ENCODE peak calls at places on chromosome 14, in six cellular contexts. One of them, this sample, is unnamed.

GRCh38 chr14:69610859-69611263 is 535 bp upstream of the SUSD6 start:
- DNase-seq in amygdala: peak
- DNase-seq in HCEC 1CT: peak
- DNase-seq in effector CD8-positive, alpha-beta T cell: no peak
- DNase-seq in central memory CD8-positive, alpha-beta T cell: no peak
- DNase-seq in left ventricle myocardium inferior: no peak
- DNase-seq in this sample: no peak

GRCh38 chr14:78633747-78634146 is 463.6 kb downstream of the NRXN3 start:
- DNase-seq in amygdala: no peak
- DNase-seq in HCEC 1CT: no peak
- DNase-seq in effector CD8-positive, alpha-beta T cell: no peak
- DNase-seq in central memory CD8-positive, alpha-beta T cell: no peak
- DNase-seq in left ventricle myocardium inferior: no peak
- DNase-seq in this sample: no peak

GRCh38 chr14:87332001-87332400 is 661.0 kb downstream of the GALC start:
- DNase-seq in amygdala: no peak
- DNase-seq in HCEC 1CT: peak
- DNase-seq in effector CD8-positive, alpha-beta T cell: no peak
- DNase-seq in central memory CD8-positive, alpha-beta T cell: no peak
- DNase-seq in left ventricle myocardium inferior: no peak
- DNase-seq in this sample: no peak

GRCh38 chr14:51507556-51508511 is 143.9 kb upstream of the FRMD6 start:
- DNase-seq in amygdala: peak
- DNase-seq in HCEC 1CT: no peak
- DNase-seq in effector CD8-positive, alpha-beta T cell: no peak
- DNase-seq in central memory CD8-positive, alpha-beta T cell: no peak
- DNase-seq in left ventricle myocardium inferior: peak
- DNase-seq in this sample: peak

GRCh38 chr14:49173765-49174373 is 412.3 kb downstream of the RPS29 start:
- DNase-seq in amygdala: no peak
- DNase-seq in HCEC 1CT: peak
- DNase-seq in effector CD8-positive, alpha-beta T cell: no peak
- DNase-seq in central memory CD8-positive, alpha-beta T cell: no peak
- DNase-seq in left ventricle myocardium inferior: no peak
- DNase-seq in this sample: no peak

GRCh38 chr14:72892879-72893635 is 844 bp downstream of the DPF3 start:
- DNase-seq in amygdala: peak
- DNase-seq in HCEC 1CT: no peak
- DNase-seq in effector CD8-positive, alpha-beta T cell: peak
- DNase-seq in central memory CD8-positive, alpha-beta T cell: no peak
- DNase-seq in left ventricle myocardium inferior: peak
- DNase-seq in this sample: peak

GRCh38 chr14:101253948-101254347 is 307.3 kb upstream of the DIO3 start:
- DNase-seq in amygdala: no peak
- DNase-seq in HCEC 1CT: no peak
- DNase-seq in effector CD8-positive, alpha-beta T cell: no peak
- DNase-seq in central memory CD8-positive, alpha-beta T cell: no peak
- DNase-seq in left ventricle myocardium inferior: no peak
- DNase-seq in this sample: no peak

GRCh38 chr14:90596733-90597132 is 199.9 kb downstream of the CALM1 start:
- DNase-seq in amygdala: no peak
- DNase-seq in HCEC 1CT: no peak
- DNase-seq in effector CD8-positive, alpha-beta T cell: no peak
- DNase-seq in central memory CD8-positive, alpha-beta T cell: no peak
- DNase-seq in left ventricle myocardium inferior: no peak
- DNase-seq in this sample: no peak

GRCh38 chr14:94345344-94346072 is 22.4 kb upstream of the SERPINA6 start:
- DNase-seq in amygdala: no peak
- DNase-seq in HCEC 1CT: peak
- DNase-seq in effector CD8-positive, alpha-beta T cell: no peak
- DNase-seq in central memory CD8-positive, alpha-beta T cell: no peak
- DNase-seq in left ventricle myocardium inferior: no peak
- DNase-seq in this sample: no peak

GRCh38 chr14:100445436-100446088 is 122.4 kb downstream of the SLC25A47 start:
- DNase-seq in amygdala: no peak
- DNase-seq in HCEC 1CT: no peak
- DNase-seq in effector CD8-positive, alpha-beta T cell: no peak
- DNase-seq in central memory CD8-positive, alpha-beta T cell: no peak
- DNase-seq in left ventricle myocardium inferior: no peak
- DNase-seq in this sample: no peak

GRCh38 chr14:95314609-95315008 is 5.1 kb downstream of the CLMN start:
- DNase-seq in amygdala: no peak
- DNase-seq in HCEC 1CT: no peak
- DNase-seq in effector CD8-positive, alpha-beta T cell: no peak
- DNase-seq in central memory CD8-positive, alpha-beta T cell: no peak
- DNase-seq in left ventricle myocardium inferior: no peak
- DNase-seq in this sample: no peak

GRCh38 chr14:68665116-68665515 is 127.8 kb downstream of the ZFP36L1 start:
- DNase-seq in amygdala: no peak
- DNase-seq in HCEC 1CT: peak
- DNase-seq in effector CD8-positive, alpha-beta T cell: no peak
- DNase-seq in central memory CD8-positive, alpha-beta T cell: no peak
- DNase-seq in left ventricle myocardium inferior: no peak
- DNase-seq in this sample: peak

GRCh38 chr14:51604078-51604477 is 47.6 kb upstream of the FRMD6 start:
- DNase-seq in amygdala: no peak
- DNase-seq in HCEC 1CT: peak
- DNase-seq in effector CD8-positive, alpha-beta T cell: no peak
- DNase-seq in central memory CD8-positive, alpha-beta T cell: no peak
- DNase-seq in left ventricle myocardium inferior: no peak
- DNase-seq in this sample: no peak

This sample was measured in ovary.